ENCODE peak calls at places on chromosome 6, in nine cellular contexts. M, R, K, S, J, C, I, B and E are unnamed samples.
A peak's percentile ranks its signal among the peaks of the same experiment; 100 is the strongest.

GRCh38 chr6:167136376-167136775 is 13.5 kb downstream of the CCR6 start:
- DNase-seq in M (no peak), R (no peak), K (no peak), S (no peak), J (no peak), C (no peak), I (no peak), B (no peak), E (no peak)

GRCh38 chr6:45310118-45310788 is 17.9 kb upstream of the RUNX2 start:
- DNase-seq in M (no peak), R (no peak), K (no peak), S (no peak), J (no peak), C (no peak), I (peak; percentile 46), B (no peak), E (no peak)

GRCh38 chr6:132464538-132465256 is 48.2 kb downstream of the STX7 start:
- DNase-seq in M (no peak), R (no peak), K (no peak), S (no peak), J (no peak), C (no peak), I (no peak), B (no peak), E (no peak)

GRCh38 chr6:130991422-130992144 is 71.5 kb downstream of the EPB41L2 start:
- DNase-seq in M (no peak), R (no peak), K (no peak), S (no peak), J (no peak), C (no peak), I (no peak), B (no peak), E (no peak)

GRCh38 chr6:169205176-169206160 is 48.2 kb downstream of the THBS2 start:
- DNase-seq in M (no peak), R (no peak), K (no peak), S (no peak), J (no peak), C (no peak), I (no peak), B (peak; percentile 42), E (no peak)

GRCh38 chr6:37507690-37508421 is 8.2 kb upstream of the CCDC167 start:
- DNase-seq in M (no peak), R (no peak), K (no peak), S (no peak), J (no peak), C (no peak), I (no peak), B (no peak), E (no peak)

GRCh38 chr6:14638932-14639875 is 521.6 kb downstream of the CD83 start:
- DNase-seq in M (peak; percentile 24), R (peak; percentile 75), K (no peak), S (no peak), J (no peak), C (no peak), I (no peak), B (peak; percentile 40), E (no peak)

GRCh38 chr6:111857674-111858337 is 15.4 kb downstream of the FYN start:
- DNase-seq in M (no peak), R (no peak), K (no peak), S (no peak), J (no peak), C (no peak), I (no peak), B (no peak), E (no peak)

GRCh38 chr6:109471105-109471810 is 11.8 kb downstream of the ZBTB24 start:
- DNase-seq in M (no peak), R (no peak), K (no peak), S (no peak), J (no peak), C (no peak), I (no peak), B (no peak), E (no peak)

GRCh38 chr6:13813621-13814175 is 659 bp downstream of the MCUR1 start:
- DNase-seq in M (peak; percentile 63), R (peak; percentile 83), K (peak; percentile 59), S (peak; percentile 80), J (peak; percentile 37), C (peak; percentile 77), I (peak; percentile 83), B (peak; percentile 59), E (peak; percentile 81)

GRCh38 chr6:3447005-3447404 is 9.8 kb downstream of the SLC22A23 start:
- DNase-seq in M (no peak), R (no peak), K (no peak), S (no peak), J (no peak), C (no peak), I (no peak), B (no peak), E (no peak)

GRCh38 chr6:151060096-151060741 is 179.5 kb upstream of the AKAP12 start:
- DNase-seq in M (no peak), R (no peak), K (no peak), S (no peak), J (peak; percentile 98), C (no peak), I (no peak), B (no peak), E (peak; percentile 28)

GRCh38 chr6:116387374-116387773 is 16.6 kb downstream of the DSE start:
- DNase-seq in M (no peak), R (no peak), K (no peak), S (no peak), J (peak; percentile 55), C (no peak), I (no peak), B (no peak), E (no peak)

DNA sequence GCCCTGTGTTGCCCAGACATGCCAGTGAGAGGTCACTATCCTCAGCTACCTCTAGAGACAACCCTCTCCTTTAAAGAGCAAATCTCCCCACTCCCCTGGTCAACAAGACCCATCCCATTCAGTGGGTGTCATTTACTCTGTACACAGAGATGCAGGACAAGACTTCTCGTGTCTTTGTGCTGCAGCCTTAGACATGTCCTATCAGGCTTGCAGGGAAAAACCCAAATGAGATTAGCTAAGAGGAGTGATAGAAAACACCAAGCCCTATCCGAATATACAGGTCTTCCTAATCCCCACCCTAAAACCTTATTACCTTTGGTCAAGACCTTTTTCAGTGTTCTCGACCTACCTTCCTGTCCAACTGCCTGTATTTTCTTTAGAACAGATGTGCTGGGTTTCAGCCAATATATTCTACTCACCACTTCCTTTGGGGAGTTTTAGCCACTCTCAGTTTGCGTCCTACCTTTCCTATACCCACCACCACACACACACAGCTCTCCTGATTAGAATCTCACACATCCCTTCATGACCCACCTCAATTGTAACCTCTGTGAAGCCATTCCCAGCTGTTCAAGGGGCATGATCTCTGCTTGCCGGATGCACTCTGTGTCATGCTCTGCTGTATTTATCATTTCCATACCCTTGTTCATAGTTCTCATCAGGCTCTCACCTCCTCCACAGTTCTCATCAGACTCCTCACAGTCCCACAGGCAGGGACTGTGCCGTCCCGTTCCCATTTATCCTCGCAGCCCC is 39.7 kb downstream of the TRAM2 start:
- DNase-seq in M (no peak), R (no peak), K (no peak), S (no peak), J (no peak), C (no peak), I (no peak), B (no peak), E (no peak)
- TF ChIP-seq POLR2A in M (no peak), R (no peak), K (no peak), S (no peak), J (no peak), C (no peak), I (no peak), B (no peak), E (no peak)

GRCh38 chr6:137927777-137928218 is 60.7 kb downstream of the TNFAIP3 start:
- DNase-seq in M (no peak), R (no peak), K (no peak), S (no peak), J (no peak), C (peak; percentile 49), I (peak; percentile 68), B (no peak), E (no peak)
- TF ChIP-seq POLR2A in M (no peak), R (no peak), K (no peak), S (no peak), J (no peak), C (no peak), I (no peak), B (no peak), E (no peak)

GRCh38 chr6:163356324-163356723 is 58.2 kb upstream of the QKI start:
- DNase-seq in M (peak; percentile 75), R (peak; percentile 82), K (no peak), S (peak; percentile 27), J (no peak), C (no peak), I (no peak), B (peak; percentile 88), E (no peak)
- TF ChIP-seq POLR2A in M (no peak), R (no peak), K (no peak), S (no peak), J (no peak), C (no peak), I (no peak), B (no peak), E (no peak)

GRCh38 chr6:110703010-110703905 is 112.0 kb downstream of the CDK19 start:
- DNase-seq in M (no peak), R (no peak), K (no peak), S (no peak), J (no peak), C (no peak), I (no peak), B (no peak), E (no peak)
- TF ChIP-seq POLR2A in M (no peak), R (no peak), K (no peak), S (no peak), J (no peak), C (no peak), I (no peak), B (no peak), E (no peak)

GRCh38 chr6:57302477-57302876 is 15.0 kb upstream of the PRIM2 start:
- DNase-seq in M (no peak), R (no peak), K (no peak), S (no peak), J (no peak), C (no peak), I (no peak), B (no peak), E (no peak)

GRCh38 chr6:57301755-57302154 is 15.7 kb upstream of the PRIM2 start:
- DNase-seq in M (no peak), R (no peak), K (no peak), S (no peak), J (no peak), C (no peak), I (no peak), B (no peak), E (no peak)

GRCh38 chr6:57294829-57295228 is 22.6 kb upstream of the PRIM2 start:
- DNase-seq in M (no peak), R (no peak), K (no peak), S (no peak), J (no peak), C (no peak), I (no peak), B (no peak), E (no peak)

GRCh38 chr6:57297505-57297904 is 19.9 kb upstream of the PRIM2 start:
- DNase-seq in M (no peak), R (no peak), K (no peak), S (no peak), J (no peak), C (no peak), I (no peak), B (no peak), E (no peak)
- TF ChIP-seq POLR2A in M (no peak), R (no peak), K (no peak), S (no peak), J (no peak), C (no peak), I (no peak), B (no peak), E (no peak)